ENCODE peak calls at places on chromosomes 6 and 20, in six cellular contexts. S, B, V, N, J and D are unnamed samples.

GRCh38 chr20:62891111-62891510 is 29.5 kb upstream of the TCFL5 start:
- DNase-seq in S (no peak), B (no peak), V (no peak), N (no peak), J (no peak), D (no peak)

GRCh38 chr6:15512126-15512525 is 150.7 kb downstream of the DTNBP1 start:
- DNase-seq in S (no peak), B (no peak), V (peak), N (no peak), J (no peak), D (no peak)

GRCh38 chr6:16476861-16477260 is 238.5 kb downstream of the GMPR start:
- DNase-seq in S (no peak), B (no peak), V (no peak), N (no peak), J (no peak), D (no peak)

GRCh38 chr6:25962368-25963127 is at the start of gene TRIM38:
- DNase-seq in S (peak), B (peak), V (peak), N (peak), J (peak), D (peak)

GRCh38 chr6:56102216-56102615 is 145.2 kb downstream of the COL21A1 start:
- DNase-seq in S (no peak), B (no peak), V (no peak), N (no peak), J (no peak), D (no peak)

GRCh38 chr20:24388828-24389325 is 80.6 kb upstream of the SYNDIG1 start:
- DNase-seq in S (no peak), B (no peak), V (no peak), N (peak), J (no peak), D (no peak)

GRCh38 chr20:37395921-37396519 is 50.1 kb downstream of the SRC start:
- DNase-seq in S (no peak), B (no peak), V (peak), N (no peak), J (no peak), D (no peak)

GRCh38 chr6:21305827-21306469 is 287.6 kb upstream of the SOX4 start:
- DNase-seq in S (no peak), B (no peak), V (no peak), N (peak), J (no peak), D (peak)

GRCh38 chr6:28232785-28233184 is 7.7 kb downstream of the ZSCAN9 start:
- DNase-seq in S (no peak), B (no peak), V (no peak), N (no peak), J (no peak), D (no peak)

GRCh38 chr6:89353118-89353556 is 615 bp upstream of the UBE2J1 start:
- DNase-seq in S (no peak), B (no peak), V (no peak), N (no peak), J (no peak), D (no peak)

GRCh38 chr20:56273491-56273890 is 25.0 kb downstream of the MC3R start:
- DNase-seq in S (no peak), B (no peak), V (no peak), N (no peak), J (no peak), D (no peak)

GRCh38 chr6:34992353-34992752 is 103.3 kb downstream of the ANKS1A start:
- DNase-seq in S (no peak), B (no peak), V (no peak), N (no peak), J (no peak), D (no peak)

DNA sequence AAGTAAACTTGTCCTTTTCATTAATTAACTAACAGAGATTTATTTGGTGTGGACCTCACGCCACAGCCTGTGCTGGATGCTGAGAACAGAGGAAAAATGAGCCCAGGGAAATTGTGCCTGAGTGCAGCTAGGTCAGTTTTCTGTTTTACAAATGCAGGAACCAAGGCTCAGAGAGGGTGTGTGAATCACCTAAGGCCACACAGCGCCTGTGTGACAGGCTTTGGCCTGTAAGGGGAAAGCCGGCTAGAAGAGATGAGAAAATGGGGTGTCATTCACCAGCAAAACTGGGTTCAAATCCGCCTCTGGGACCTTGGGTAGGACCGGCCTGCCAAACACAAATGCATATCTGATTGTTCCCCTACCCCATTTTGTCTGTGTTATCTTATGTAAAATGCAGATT is 52.7 kb downstream of the RBM38 start:
- DNase-seq in S (no peak), B (no peak), V (no peak), N (no peak), J (no peak), D (no peak)
- TF ChIP-seq CTCF in S (no peak), B (no peak), V (no peak), N (no peak), J (no peak), D (no peak)

GRCh38 chr20:33719277-33719988 is 677 bp downstream of the PXMP4 start:
- DNase-seq in S (no peak), B (no peak), V (no peak), N (peak), J (no peak), D (no peak)
- H3K4me3 ChIP-seq in S (peak), B (peak), V (peak), N (peak), J (peak), D (peak)

DNA sequence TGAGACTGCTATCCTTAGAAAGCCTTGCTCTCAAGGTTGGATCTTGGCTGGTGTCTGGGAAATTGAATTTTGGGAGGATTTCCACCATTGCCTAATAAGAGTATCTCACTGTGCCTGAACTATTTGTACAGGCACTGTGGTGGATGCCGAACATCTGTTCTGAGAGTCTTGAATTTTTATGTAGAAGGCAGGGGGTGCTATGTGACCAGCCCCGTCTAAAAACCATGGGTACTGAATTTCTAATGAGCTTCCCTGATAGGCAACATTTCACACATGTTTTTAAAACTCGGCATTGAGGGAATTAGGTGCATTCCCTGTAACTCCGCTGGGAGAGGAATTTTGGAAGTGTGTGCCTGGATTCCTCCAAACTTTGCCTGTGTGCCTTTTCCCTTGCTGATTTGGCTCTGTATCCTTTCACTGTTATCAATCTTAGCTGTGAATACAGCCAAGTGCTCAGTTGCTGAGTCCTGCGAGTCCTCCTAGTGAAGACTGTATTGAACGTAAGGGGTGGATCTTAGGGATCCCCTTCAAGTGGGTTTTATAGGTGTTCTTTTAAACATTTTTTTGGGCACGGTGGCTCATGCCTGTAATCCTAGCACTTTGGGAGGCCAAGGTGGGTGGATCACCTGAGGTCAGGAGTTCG is 27.6 kb upstream of the SCAF8 start:
- DNase-seq in S (no peak), B (no peak), V (peak), N (peak), J (no peak), D (no peak)
- TF ChIP-seq CTCF in S (no peak), B (no peak), V (no peak), N (peak), J (no peak), D (no peak)

DNA sequence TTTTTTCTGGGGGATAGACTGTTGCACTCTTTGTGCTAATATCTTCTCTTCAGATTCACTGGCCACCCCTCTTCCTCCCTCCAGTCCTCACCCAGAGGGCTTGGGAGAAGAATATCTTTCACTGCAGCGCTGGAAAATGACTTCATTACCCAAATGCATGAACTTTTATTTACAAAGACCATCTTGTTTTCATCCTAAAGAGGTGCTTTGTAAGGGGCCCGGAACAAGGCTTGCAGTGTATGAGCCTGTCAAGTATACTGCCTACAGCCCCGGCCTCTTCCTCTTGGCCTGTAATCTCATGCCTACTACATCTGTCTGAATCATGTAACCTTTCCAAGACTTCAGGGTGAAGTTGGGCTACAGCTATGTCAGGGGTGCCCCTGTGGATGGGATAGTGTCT is 554 bp upstream of the LAMA4 start:
- DNase-seq in S (no peak), B (no peak), V (no peak), N (no peak), J (no peak), D (no peak)
- H3K4me3 ChIP-seq in S (peak), B (no peak), V (peak), N (peak), J (peak), D (peak)

GRCh38 chr20:54726687-54727086 is 251.3 kb downstream of the DOK5 start:
- DNase-seq in S (no peak), B (no peak), V (no peak), N (no peak), J (no peak), D (no peak)
- TF ChIP-seq CTCF in S (no peak), B (no peak), V (no peak), N (no peak), J (no peak), D (no peak)

GRCh38 chr6:135938588-135939215 is 87.2 kb downstream of the PDE7B start:
- DNase-seq in S (no peak), B (no peak), V (peak), N (peak), J (no peak), D (peak)
- H3K4me3 ChIP-seq in S (no peak), B (no peak), V (no peak), N (no peak), J (no peak), D (no peak)

GRCh38 chr6:36169023-36170007 is 27.2 kb upstream of the BRPF3 start:
- DNase-seq in S (no peak), B (no peak), V (no peak), N (no peak), J (no peak), D (no peak)
- TF ChIP-seq CTCF in S (no peak), B (no peak), V (no peak), N (no peak), J (no peak), D (no peak)

GRCh38 chr20:14712302-14712739 is 374.9 kb upstream of the FLRT3 start:
- DNase-seq in S (no peak), B (peak), V (no peak), N (peak), J (peak), D (peak)
- H3K4me3 ChIP-seq in S (no peak), B (no peak), V (no peak), N (no peak), J (no peak), D (no peak)

DNA sequence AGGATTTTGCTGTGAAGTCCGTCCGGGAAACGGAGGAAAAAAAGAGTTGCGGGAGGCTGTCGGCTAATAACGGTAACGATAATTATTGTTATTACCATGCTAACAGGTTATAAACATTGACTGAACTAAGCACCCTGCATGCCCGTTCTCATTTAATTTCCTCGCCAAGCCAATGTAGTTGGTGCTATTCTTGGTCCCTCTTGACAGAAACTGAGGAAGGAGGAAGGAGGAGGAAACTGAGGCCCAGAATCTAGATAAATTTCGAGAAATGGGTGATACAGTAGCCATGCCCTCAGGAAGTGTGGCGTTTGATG is 417 bp downstream of the TPX2 start:
- DNase-seq in S (no peak), B (no peak), V (no peak), N (no peak), J (no peak), D (no peak)
- TF ChIP-seq CTCF in S (no peak), B (no peak), V (no peak), N (no peak), J (no peak), D (no peak)

DNA sequence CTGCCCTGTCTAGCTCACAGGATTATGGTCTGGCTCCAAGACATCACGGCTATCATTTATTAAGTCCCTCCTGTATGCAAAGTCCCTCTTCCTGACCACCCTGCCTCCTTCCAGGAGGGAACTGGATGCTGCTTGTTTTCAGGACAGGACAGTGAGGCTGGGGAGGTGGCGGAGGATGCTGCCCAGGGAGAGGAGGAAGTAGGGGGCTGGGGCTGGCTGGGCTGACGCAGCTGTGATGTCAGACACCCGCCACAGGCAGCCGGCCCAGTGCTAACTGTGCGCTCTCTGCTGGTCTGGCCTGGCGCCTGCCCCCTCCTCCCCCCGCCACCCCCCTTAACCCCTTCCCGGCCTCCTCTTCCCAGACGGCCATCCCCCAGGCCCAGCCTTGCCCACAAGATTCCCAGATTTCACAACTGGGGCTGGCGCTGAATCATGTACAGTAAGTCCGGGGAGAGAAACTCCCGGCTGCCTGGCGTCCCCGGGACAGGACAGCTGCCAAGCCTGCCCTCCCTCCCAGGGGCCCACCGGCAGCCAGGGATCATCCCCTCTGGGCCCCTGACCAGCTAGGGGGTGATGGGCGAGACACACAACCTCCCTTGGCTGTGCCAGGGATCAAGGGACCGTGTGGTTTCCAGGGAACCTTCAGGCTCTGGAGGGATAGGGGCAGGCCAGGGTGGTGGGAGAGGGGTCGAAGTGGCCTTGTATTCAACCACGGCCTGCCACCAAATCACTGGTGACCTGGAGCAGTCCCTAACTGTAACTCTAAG is 118.1 kb downstream of the CEBPB start:
- DNase-seq in S (peak), B (peak), V (peak), N (peak), J (peak), D (peak)
- H3K4me3 ChIP-seq in S (no peak), B (no peak), V (no peak), N (peak), J (peak), D (peak)